ENCODE peak calls at places on chromosomes 7 and 10, in five cellular contexts. R, H, L, U and P are unnamed samples.

GRCh38 chr10:37314862-37315261 is 189.5 kb downstream of the ANKRD30A start:
- DNase-seq in R (no peak), L (no peak), U (no peak), H (no peak), P (no peak)

GRCh38 chr7:102284891-102285540 is 1.7 kb upstream of the SH2B2 start:
- DNase-seq in L (no peak), R (no peak), H (no peak), U (no peak), P (no peak)

GRCh38 chr10:15262036-15262713 is 93.7 kb upstream of the NMT2 start:
- DNase-seq in L (no peak), H (no peak), U (peak; percentile 42), R (no peak), P (no peak)

GRCh38 chr7:141354251-141354650 is 197.0 kb upstream of the AGK start:
- DNase-seq in R (no peak), H (no peak), L (no peak), U (peak; percentile 95), P (no peak)

GRCh38 chr7:135238112-135238744 is 4.6 kb downstream of the STRA8 start:
- DNase-seq in U (no peak), L (no peak), R (peak; percentile 44), H (no peak), P (no peak)

GRCh38 chr10:14573666-14574261 is 200.9 kb downstream of the FAM107B start:
- DNase-seq in L (no peak), U (peak; percentile 79), H (no peak), R (no peak), P (no peak)

GRCh38 chr7:101804087-101804631 is 13.3 kb upstream of the CUX1 start:
- DNase-seq in U (no peak), L (no peak), R (no peak), H (no peak), P (no peak)

GRCh38 chr7:91520645-91521044 is 256.4 kb downstream of the FZD1 start:
- DNase-seq in R (no peak), L (no peak), H (no peak), U (no peak), P (no peak)

GRCh38 chr10:60944159-60944909 is at the start of gene RHOBTB1:
- DNase-seq in H (peak; percentile 64), U (peak; percentile 68), R (peak; percentile 95), L (no peak), P (peak; percentile 55)

GRCh38 chr10:13949844-13950542 is 363.2 kb downstream of the PRPF18 start:
- DNase-seq in H (no peak), R (no peak), U (peak; percentile 92), L (peak; percentile 91), P (no peak)

GRCh38 chr10:65419629-65420028 is 1506.2 kb upstream of the LRRTM3 start:
- DNase-seq in H (no peak), L (no peak), U (no peak), R (no peak), P (no peak)

GRCh38 chr7:129098409-129099084 is 43.6 kb upstream of the TNPO3 start:
- DNase-seq in U (no peak), R (no peak), L (no peak), H (no peak), P (no peak)

GRCh38 chr7:97218767-97219166 is 101.3 kb downstream of the SDHAF3 start:
- DNase-seq in H (no peak), U (peak; percentile 46), L (no peak), R (no peak), P (no peak)

GRCh38 chr10:104981995-104982394 is 340.9 kb downstream of the SORCS3 start:
- DNase-seq in R (no peak), L (no peak), U (no peak), H (no peak), P (no peak)

GRCh38 chr7:142357953-142358520 is 100.2 kb upstream of the PRSS58 start:
- DNase-seq in R (no peak), H (no peak), U (peak; percentile 87), L (no peak), P (peak; percentile 62)

GRCh38 chr10:69413221-69413865 is 3.4 kb downstream of the TACR2 start:
- DNase-seq in L (no peak), R (no peak), U (peak; percentile 73), H (peak; percentile 58), P (peak; percentile 49)

GRCh38 chr10:126135939-126136595 is 239.7 kb downstream of the FANK1 start:
- DNase-seq in R (no peak), H (no peak), U (no peak), L (no peak), P (no peak)

GRCh38 chr7:46207931-46208634 is 287.0 kb upstream of the IGFBP3 start:
- DNase-seq in L (no peak), U (no peak), R (no peak), H (no peak), P (no peak)

GRCh38 chr10:45279702-45280101 is 35.7 kb downstream of the OR13A1 start:
- DNase-seq in R (no peak), L (no peak), U (no peak), H (no peak), P (no peak)

GRCh38 chr7:17921891-17922416 is 18.3 kb downstream of the SNX13 start:
- DNase-seq in R (no peak), U (no peak), L (no peak), H (no peak), P (no peak)

GRCh38 chr10:70920519-70920918 is 32.2 kb upstream of the PCBD1 start:
- DNase-seq in U (no peak), R (peak; percentile 76), H (no peak), L (no peak), P (no peak)

GRCh38 chr10:125186431-125187170 is 26.2 kb upstream of the CTBP2 start:
- DNase-seq in R (no peak), L (no peak), H (no peak), U (no peak), P (no peak)

GRCh38 chr10:43409385-43410109 is 561 bp upstream of the HNRNPF start:
- DNase-seq in U (peak; percentile 29), L (no peak), R (peak; percentile 88), H (peak; percentile 14), P (no peak)

GRCh38 chr7:135362871-135363270 is 129.2 kb downstream of the STRA8 start:
- DNase-seq in U (no peak), H (no peak), R (no peak), L (no peak), P (no peak)

GRCh38 chr7:12564996-12565764 is 5.3 kb upstream of the SCIN start:
- DNase-seq in L (no peak), H (no peak), U (peak; percentile 12), R (no peak), P (no peak)

GRCh38 chr7:47283497-47284131 is 298.3 kb downstream of the TNS3 start:
- DNase-seq in R (no peak), U (no peak), H (no peak), L (no peak), P (no peak)

GRCh38 chr7:5586963-5587348 is 163.3 kb upstream of the TNRC18 start:
- DNase-seq in L (no peak), H (no peak), U (no peak), R (no peak), P (no peak)

GRCh38 chr7:4129481-4130122 is 552.5 kb upstream of the FOXK1 start:
- DNase-seq in U (no peak), R (peak; percentile 77), H (no peak), L (no peak), P (no peak)

GRCh38 chr10:125004571-125005311 is 62.8 kb downstream of the ZRANB1 start:
- DNase-seq in U (no peak), H (no peak), R (peak; percentile 29), L (no peak), P (no peak)

GRCh38 chr10:3710764-3711163 is 74.2 kb downstream of the KLF6 start:
- DNase-seq in R (no peak), L (no peak), H (no peak), U (no peak), P (no peak)

GRCh38 chr7:158704524-158705233 is at the start of gene NCAPG2:
- DNase-seq in U (peak; percentile 96), L (peak; percentile 89), H (peak; percentile 96), R (peak; percentile 100), P (peak; percentile 97)
- TF ChIP-seq CTCF in U (no peak), L (peak; percentile 12), H (peak; percentile 30), R (peak; percentile 44), P (no peak)

DNA sequence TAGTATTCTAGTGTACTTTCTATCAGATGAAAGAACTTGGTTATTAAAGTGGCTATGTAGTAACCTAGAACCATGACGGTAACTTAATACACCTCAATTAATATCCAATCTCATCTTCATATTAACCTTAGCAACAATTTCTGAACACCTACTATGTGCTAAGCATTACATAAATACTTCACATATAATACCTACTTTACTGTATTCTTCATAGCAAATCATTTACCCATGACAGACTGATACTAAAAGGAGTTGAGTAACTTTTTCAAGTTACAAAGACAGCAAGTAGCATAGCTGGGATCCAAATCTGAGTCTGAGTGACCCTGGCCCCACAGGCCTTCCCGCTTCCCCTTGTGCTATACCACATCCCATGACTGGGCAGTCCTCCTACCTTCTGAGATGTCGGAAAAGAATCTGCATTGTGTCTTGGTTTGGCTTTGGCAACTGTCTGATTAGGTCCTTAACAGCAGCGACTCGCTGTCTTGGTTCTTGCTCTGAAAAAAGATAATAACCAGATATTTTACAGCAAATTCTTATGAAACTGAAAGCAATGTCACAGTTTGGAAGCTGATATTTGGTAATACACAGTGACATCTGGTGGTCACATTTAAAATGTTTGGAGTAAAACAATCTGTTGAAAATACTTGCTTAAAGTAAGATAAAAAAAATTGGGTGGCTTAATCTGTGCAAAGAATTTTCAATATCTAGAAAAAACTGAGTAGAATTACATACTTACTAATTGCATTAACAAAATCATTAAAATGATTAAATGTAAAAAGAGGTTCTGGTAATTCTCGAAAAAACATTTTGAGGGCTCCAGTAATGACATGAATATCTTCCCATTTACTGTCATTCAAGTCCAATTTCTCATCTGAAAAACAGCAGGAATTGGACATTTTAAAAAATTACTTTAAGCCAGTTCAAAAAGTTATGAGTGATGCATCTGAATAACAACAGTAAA is 120.1 kb downstream of the ARHGAP12 start:
- DNase-seq in R (no peak), H (no peak), U (peak; percentile 82), L (no peak), P (peak; percentile 62)
- TF ChIP-seq CTCF in R (peak; percentile 40), H (peak; percentile 81), U (peak; percentile 37), L (peak; percentile 25), P (peak; percentile 29)

DNA sequence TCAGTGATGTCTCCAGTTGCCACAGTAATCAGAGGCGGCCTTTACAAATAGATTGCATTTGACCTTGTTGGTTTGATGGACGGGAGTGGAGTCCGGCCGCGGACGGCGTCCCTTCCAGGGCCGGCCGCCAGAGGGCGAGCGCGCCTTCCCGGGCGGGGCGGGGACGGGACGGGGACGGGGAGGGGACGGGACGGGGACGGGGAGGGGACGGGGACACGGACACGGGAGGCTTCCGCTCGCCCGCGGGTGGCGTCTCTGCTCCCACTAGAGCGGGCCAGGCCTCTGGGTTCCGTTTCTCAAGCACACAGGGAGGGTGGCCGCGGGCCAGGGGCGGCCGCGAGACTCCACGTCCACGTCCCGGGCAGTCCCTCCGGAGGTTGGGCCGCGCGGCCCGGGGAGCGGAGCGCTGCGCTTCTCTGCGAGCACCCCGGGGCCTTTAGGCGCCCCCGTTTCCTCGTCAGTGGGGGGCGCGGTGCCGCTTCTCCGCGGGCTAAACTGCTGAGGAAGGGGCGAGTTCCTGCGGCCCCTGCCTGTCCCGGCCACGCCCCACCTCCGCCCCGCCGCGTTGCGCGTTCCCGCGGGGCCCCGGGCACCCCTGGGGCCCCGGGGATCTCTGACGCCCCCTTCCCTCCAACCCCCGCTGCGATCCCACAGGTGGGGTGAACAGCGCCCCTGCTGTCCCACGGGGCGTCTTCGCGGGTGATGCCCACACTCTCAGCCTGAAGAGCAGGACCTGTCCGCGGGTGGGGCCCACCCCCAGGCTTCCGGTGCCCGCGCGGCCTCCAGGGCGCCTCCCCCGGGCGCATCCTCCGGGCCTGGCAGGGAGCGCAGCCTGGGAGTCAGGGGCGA is 84.2 kb upstream of the MKI67 start:
- DNase-seq in U (peak; percentile 14), H (peak; percentile 79), R (peak; percentile 96), L (no peak), P (no peak)
- TF ChIP-seq CTCF in U (peak; percentile 46), H (peak; percentile 80), R (peak; percentile 72), L (peak; percentile 64), P (peak; percentile 56)

GRCh38 chr7:76048668-76048988 is 722 bp downstream of the MDH2 start:
- DNase-seq in U (no peak), R (no peak), H (no peak), L (no peak), P (no peak)
- TF ChIP-seq CTCF in U (no peak), R (no peak), H (no peak), L (no peak), P (no peak)